ENCODE peak calls at places on chromosomes 5 and 9, in ten cellular contexts. Z is CD8-positive, alpha-beta memory T cell; C is spleen; Q is naive thymus-derived CD4-positive, alpha-beta T cell; U is A549; L is sigmoid colon; D is transverse colon; B is heart right ventricle; S is brain microvascular endothelial cell; N is IMR-90. R is an unnamed sample.

GRCh38 chr5:32326216-32326772 is 13.6 kb upstream of the MTMR12 start:
- DNase-seq in Q (no peak), Z (no peak), S (peak; percentile 16), B (no peak), U (no peak), D (no peak), C (no peak), L (no peak), N (peak; percentile 68), R (no peak)

GRCh38 chr9:132662152-132662945 is 7.4 kb downstream of the DDX31 start:
- DNase-seq in L (no peak), D (no peak), Q (no peak), C (no peak), N (no peak), Z (no peak), S (no peak), B (no peak), U (no peak), R (no peak)

GRCh38 chr5:107294669-107295068 is 376.1 kb downstream of the EFNA5 start:
- DNase-seq in S (no peak), B (no peak), N (no peak), C (no peak), U (no peak), D (no peak), L (no peak), Z (no peak), Q (no peak), R (no peak)

GRCh38 chr5:66169534-66169933 is 25.4 kb downstream of the SREK1 start:
- DNase-seq in D (no peak), C (no peak), L (no peak), N (peak; percentile 13), Q (no peak), S (no peak), B (no peak), Z (no peak), U (no peak), R (no peak)

GRCh38 chr5:88878976-88879375 is 4.0 kb downstream of the MEF2C start:
- DNase-seq in C (no peak), B (no peak), U (no peak), S (no peak), D (no peak), N (peak; percentile 63), Q (no peak), Z (no peak), L (no peak), R (no peak)

GRCh38 chr5:107560377-107560776 is 110.4 kb downstream of the EFNA5 start:
- DNase-seq in N (no peak), U (no peak), C (no peak), Z (no peak), S (no peak), B (no peak), D (no peak), L (no peak), Q (no peak), R (no peak)

GRCh38 chr5:156147948-156148285 is 179.0 kb upstream of the SGCD start:
- DNase-seq in U (peak; percentile 33), Q (no peak), C (no peak), L (no peak), B (no peak), D (no peak), N (peak; percentile 51), S (no peak), Z (no peak), R (no peak)

GRCh38 chr5:82538339-82539034 is 260.3 kb upstream of the RPS23 start:
- DNase-seq in C (no peak), D (no peak), N (no peak), Z (no peak), Q (no peak), L (no peak), S (no peak), B (no peak), U (no peak), R (no peak)

GRCh38 chr9:74555015-74555414 is 57.9 kb downstream of the RORB start:
- DNase-seq in D (no peak), Q (no peak), B (no peak), C (no peak), Z (no peak), L (no peak), S (no peak), U (no peak), N (no peak), R (no peak)

GRCh38 chr9:33498387-33498786 is 24.7 kb upstream of the NOL6 start:
- DNase-seq in Q (no peak), U (no peak), S (no peak), Z (no peak), B (no peak), D (no peak), N (peak; percentile 20), C (no peak), L (no peak), R (no peak)

GRCh38 chr9:120482424-120483186 is 97.4 kb downstream of the CDK5RAP2 start:
- DNase-seq in Q (no peak), Z (no peak), C (no peak), U (no peak), B (peak; percentile 47), N (no peak), S (no peak), D (no peak), L (no peak), R (no peak)

GRCh38 chr5:10530601-10531320 is 33.1 kb upstream of the ANKRD33B start:
- DNase-seq in S (no peak), U (no peak), Q (no peak), D (no peak), C (no peak), B (no peak), L (no peak), N (no peak), Z (no peak), R (no peak)

GRCh38 chr5:10535237-10535530 is 28.7 kb upstream of the ANKRD33B start:
- DNase-seq in N (no peak), Z (no peak), Q (no peak), S (no peak), D (no peak), U (no peak), B (no peak), L (peak; percentile 65), C (no peak), R (no peak)

GRCh38 chr5:10534491-10535236 is 29.2 kb upstream of the ANKRD33B start:
- DNase-seq in U (no peak), D (no peak), C (no peak), L (peak; percentile 65), N (no peak), S (no peak), B (no peak), Q (no peak), Z (no peak), R (no peak)

GRCh38 chr5:10533218-10533617 is 30.7 kb upstream of the ANKRD33B start:
- DNase-seq in L (peak; percentile 52), U (no peak), C (no peak), Z (no peak), Q (no peak), N (no peak), S (no peak), B (peak; percentile 33), D (no peak), R (no peak)

DNA sequence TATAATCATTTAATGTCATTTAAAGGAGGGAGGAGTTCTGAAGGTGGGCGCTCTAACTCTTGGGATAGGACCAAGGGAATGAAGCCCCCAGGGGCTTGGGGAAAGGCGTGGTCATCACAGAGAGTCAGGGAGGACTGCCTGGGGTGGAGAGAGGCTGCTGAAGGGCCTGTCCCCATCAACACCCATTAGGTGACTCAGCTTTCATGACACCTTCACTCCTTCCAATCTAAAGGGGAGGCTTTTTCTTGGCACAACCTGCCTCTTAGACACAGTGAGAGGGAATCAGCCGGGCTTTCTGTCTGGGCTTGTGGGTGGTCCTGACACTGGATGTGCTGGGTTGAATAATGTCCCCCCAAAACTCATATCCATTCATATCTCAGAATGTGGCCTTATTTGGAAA is 31.4 kb upstream of the ANKRD33B start:
- DNase-seq in U (no peak), S (no peak), B (no peak), C (peak; percentile 22), L (peak; percentile 19), Q (no peak), D (no peak), Z (no peak), N (no peak), R (no peak)
- H3K27ac ChIP-seq in U (peak overlapping the region; percentile 54), S (no peak overlapping the region), B (no peak overlapping the region), C (no peak overlapping the region), L (no peak overlapping the region), Q (no peak overlapping the region), D (no peak overlapping the region), Z (no peak overlapping the region), N (no peak overlapping the region), R (no peak overlapping the region)

DNA sequence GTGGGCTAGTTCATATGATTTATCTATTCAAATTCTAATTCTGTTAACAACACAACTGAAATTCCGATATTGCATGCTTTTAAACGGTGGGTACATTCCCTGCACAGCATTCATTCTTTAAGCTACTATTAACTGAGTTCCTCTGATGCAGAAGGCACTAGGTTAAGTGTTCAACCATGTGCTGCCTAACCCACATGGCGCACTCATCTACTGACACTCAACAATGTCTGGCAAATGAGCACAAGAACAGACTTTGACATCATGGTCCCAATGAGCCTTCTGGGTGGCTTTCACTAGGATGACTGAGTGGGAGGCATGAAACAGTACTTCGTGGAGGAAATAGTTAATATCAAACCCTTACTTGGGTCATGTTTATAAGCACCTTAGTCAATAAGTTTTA is 10.2 kb downstream of the NREP start:
- DNase-seq in Q (no peak), D (no peak), S (no peak), Z (no peak), L (no peak), C (no peak), N (no peak), U (no peak), B (no peak), R (no peak)
- H3K27ac ChIP-seq in Q (no peak overlapping the region), D (no peak overlapping the region), S (no peak overlapping the region), Z (no peak overlapping the region), L (peak overlapping the region; percentile 52), C (no peak overlapping the region), N (peak overlapping the region; percentile 24), U (no peak overlapping the region), B (no peak overlapping the region), R (peak overlapping the region; percentile 65)

DNA sequence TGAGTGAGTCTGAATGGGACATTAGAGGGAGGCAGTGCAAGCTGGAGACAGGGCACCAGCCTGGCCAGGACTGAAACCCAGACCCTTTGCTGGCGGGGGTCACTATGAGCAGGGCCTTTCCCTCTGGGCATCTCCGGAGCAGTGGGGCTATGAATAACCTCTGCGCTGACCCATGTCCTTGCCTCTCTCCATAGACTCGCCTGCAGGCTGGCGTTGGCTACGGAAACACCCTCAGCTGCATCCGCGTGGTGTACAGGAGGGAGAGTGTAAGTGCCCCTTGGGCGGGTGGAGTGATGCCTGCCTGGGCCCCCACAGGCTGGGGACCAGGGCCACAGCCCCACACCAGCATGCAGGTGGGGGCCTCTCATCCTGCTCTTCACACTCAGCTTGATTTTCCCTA is 15.8 kb downstream of the SLC25A48 start:
- DNase-seq in Z (no peak), C (no peak), U (no peak), B (no peak), S (no peak), D (no peak), Q (no peak), L (no peak), N (no peak), R (no peak)
- H3K27ac ChIP-seq in Z (no peak overlapping the region), C (no peak overlapping the region), U (no peak overlapping the region), B (no peak overlapping the region), S (no peak overlapping the region), D (no peak overlapping the region), Q (no peak overlapping the region), L (no peak overlapping the region), N (no peak overlapping the region), R (no peak overlapping the region)

DNA sequence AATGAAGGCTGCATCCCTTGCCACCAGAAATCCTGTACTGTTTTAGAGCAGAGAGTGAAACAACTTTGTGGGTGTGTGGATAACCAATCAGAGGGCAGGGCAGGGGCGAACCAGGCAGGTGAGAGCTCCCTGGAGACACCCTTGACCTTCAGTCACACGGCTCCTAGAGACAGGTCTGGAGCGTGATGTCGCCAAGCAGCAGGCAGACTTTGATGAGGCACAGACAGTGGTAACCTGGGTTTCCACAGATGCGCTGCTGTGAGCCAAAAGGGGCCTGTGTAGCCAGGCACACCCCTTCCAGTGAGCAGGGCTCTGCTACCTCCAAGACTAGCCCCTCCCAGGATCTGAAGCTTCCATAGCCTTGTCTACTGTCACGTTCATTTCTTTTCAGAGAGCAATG is 317.8 kb upstream of the ADCY2 start:
- DNase-seq in D (no peak), B (no peak), N (no peak), L (no peak), C (no peak), Q (no peak), U (no peak), S (no peak), Z (no peak), R (no peak)
- H3K27ac ChIP-seq in D (no peak overlapping the region), B (no peak overlapping the region), N (no peak overlapping the region), L (no peak overlapping the region), C (no peak overlapping the region), Q (no peak overlapping the region), U (no peak overlapping the region), S (no peak overlapping the region), Z (no peak overlapping the region), R (no peak overlapping the region)

R was measured in epithelial cell of prostate.